ENCODE peak calls at places on chromosome 19, in five cellular contexts. One of them, this sample, is unnamed.

GRCh38 chr19:42375415-42376176 is 14.5 kb downstream of the CNFN start:
- DNase-seq in K562: no peak
- DNase-seq in gastrocnemius medialis: no peak
- DNase-seq in IMR-90: no peak
- DNase-seq in upper lobe of left lung: no peak
- DNase-seq in this sample: no peak

GRCh38 chr19:40687525-40688016 is 2.9 kb downstream of the NUMBL start:
- DNase-seq in K562: peak; percentile 67
- DNase-seq in gastrocnemius medialis: peak; percentile 49
- DNase-seq in IMR-90: peak; percentile 86
- DNase-seq in upper lobe of left lung: peak; percentile 48
- DNase-seq in this sample: no peak

GRCh38 chr19:53583181-53583580 is 45.2 kb downstream of the ZNF331 start:
- DNase-seq in K562: no peak
- DNase-seq in gastrocnemius medialis: no peak
- DNase-seq in IMR-90: no peak
- DNase-seq in upper lobe of left lung: no peak
- DNase-seq in this sample: no peak

GRCh38 chr19:45862271-45862563 is 730 bp downstream of the SYMPK start:
- DNase-seq in K562: no peak
- DNase-seq in gastrocnemius medialis: no peak
- DNase-seq in IMR-90: no peak
- DNase-seq in upper lobe of left lung: no peak
- DNase-seq in this sample: no peak

GRCh38 chr19:37551123-37551993 is 43.2 kb downstream of the ZNF571 start:
- DNase-seq in K562: peak; percentile 64
- DNase-seq in gastrocnemius medialis: no peak
- DNase-seq in IMR-90: peak; percentile 44
- DNase-seq in upper lobe of left lung: no peak
- DNase-seq in this sample: peak; percentile 57

GRCh38 chr19:31261651-31262331 is 87.4 kb downstream of the TSHZ3 start:
- DNase-seq in K562: no peak
- DNase-seq in gastrocnemius medialis: no peak
- DNase-seq in IMR-90: peak; percentile 38
- DNase-seq in upper lobe of left lung: no peak
- DNase-seq in this sample: no peak

GRCh38 chr19:30214651-30215051 is 157.5 kb upstream of the ZNF536 start:
- DNase-seq in K562: no peak
- DNase-seq in gastrocnemius medialis: no peak
- DNase-seq in IMR-90: no peak
- DNase-seq in upper lobe of left lung: no peak
- DNase-seq in this sample: no peak

GRCh38 chr19:36719687-36720556 is 32.5 kb downstream of the ZNF567 start:
- DNase-seq in K562: no peak
- DNase-seq in gastrocnemius medialis: no peak
- DNase-seq in IMR-90: no peak
- DNase-seq in upper lobe of left lung: no peak
- DNase-seq in this sample: no peak

GRCh38 chr19:5110546-5110945 is 141.6 kb downstream of the KDM4B start:
- DNase-seq in K562: no peak
- DNase-seq in gastrocnemius medialis: no peak
- DNase-seq in IMR-90: no peak
- DNase-seq in upper lobe of left lung: no peak
- DNase-seq in this sample: no peak

GRCh38 chr19:30105316-30105715 is 163.3 kb downstream of the URI1 start:
- DNase-seq in K562: no peak
- DNase-seq in gastrocnemius medialis: no peak
- DNase-seq in IMR-90: no peak
- DNase-seq in upper lobe of left lung: no peak
- DNase-seq in this sample: no peak

GRCh38 chr19:41413947-41414346 is 13.2 kb downstream of the B3GNT8 start:
- DNase-seq in K562: no peak
- DNase-seq in gastrocnemius medialis: no peak
- DNase-seq in IMR-90: no peak
- DNase-seq in upper lobe of left lung: peak; percentile 74
- DNase-seq in this sample: no peak

GRCh38 chr19:40445945-40446784 is 2.0 kb upstream of the SERTAD3 start:
- DNase-seq in K562: peak; percentile 59
- DNase-seq in gastrocnemius medialis: no peak
- DNase-seq in IMR-90: no peak
- DNase-seq in upper lobe of left lung: no peak
- DNase-seq in this sample: no peak

GRCh38 chr19:44955500-44956439 is 590 bp downstream of the CLPTM1 start:
- DNase-seq in K562: no peak
- DNase-seq in gastrocnemius medialis: no peak
- DNase-seq in IMR-90: no peak
- DNase-seq in upper lobe of left lung: no peak
- DNase-seq in this sample: no peak

GRCh38 chr19:16296713-16297112 is 27.9 kb upstream of the KLF2 start:
- DNase-seq in K562: no peak
- DNase-seq in gastrocnemius medialis: no peak
- DNase-seq in IMR-90: no peak
- DNase-seq in upper lobe of left lung: no peak
- DNase-seq in this sample: no peak

GRCh38 chr19:18558595-18558994 is 925 bp downstream of the KXD1 start:
- DNase-seq in K562: no peak
- DNase-seq in gastrocnemius medialis: no peak
- DNase-seq in IMR-90: no peak
- DNase-seq in upper lobe of left lung: no peak
- DNase-seq in this sample: no peak

GRCh38 chr19:2455481-2456300 is 1.1 kb downstream of the LMNB2 start:
- DNase-seq in K562: peak; percentile 74
- DNase-seq in gastrocnemius medialis: no peak
- DNase-seq in IMR-90: no peak
- DNase-seq in upper lobe of left lung: peak; percentile 45
- DNase-seq in this sample: peak; percentile 50

GRCh38 chr19:22332924-22333323 is 46.7 kb downstream of the ZNF729 start:
- DNase-seq in K562: no peak
- DNase-seq in gastrocnemius medialis: no peak
- DNase-seq in IMR-90: no peak
- DNase-seq in upper lobe of left lung: no peak
- DNase-seq in this sample: no peak

GRCh38 chr19:15863272-15863671 is 34.6 kb downstream of the CYP4F2 start:
- DNase-seq in K562: peak; percentile 53
- DNase-seq in gastrocnemius medialis: no peak
- DNase-seq in IMR-90: no peak
- DNase-seq in upper lobe of left lung: no peak
- DNase-seq in this sample: no peak

GRCh38 chr19:35911790-35912189 is 3.7 kb upstream of the TYROBP start:
- DNase-seq in K562: no peak
- DNase-seq in gastrocnemius medialis: no peak
- DNase-seq in IMR-90: peak; percentile 38
- DNase-seq in upper lobe of left lung: peak; percentile 76
- DNase-seq in this sample: peak; percentile 85

GRCh38 chr19:17351815-17352435 is 14.6 kb downstream of the GTPBP3 start:
- DNase-seq in K562: peak; percentile 27
- DNase-seq in gastrocnemius medialis: no peak
- DNase-seq in IMR-90: no peak
- DNase-seq in upper lobe of left lung: no peak
- DNase-seq in this sample: no peak

GRCh38 chr19:30395283-30395682 is 23.1 kb downstream of the ZNF536 start:
- DNase-seq in K562: no peak
- DNase-seq in gastrocnemius medialis: no peak
- DNase-seq in IMR-90: no peak
- DNase-seq in upper lobe of left lung: no peak
- DNase-seq in this sample: no peak

GRCh38 chr19:17405250-17406038 is at the start of gene BST2:
- DNase-seq in K562: peak; percentile 77
- DNase-seq in gastrocnemius medialis: peak; percentile 28
- DNase-seq in IMR-90: peak; percentile 37
- DNase-seq in upper lobe of left lung: peak; percentile 78
- DNase-seq in this sample: peak; percentile 77

GRCh38 chr19:21677696-21678418 is 89.5 kb downstream of the ZNF100 start:
- DNase-seq in K562: no peak
- DNase-seq in gastrocnemius medialis: no peak
- DNase-seq in IMR-90: no peak
- DNase-seq in upper lobe of left lung: no peak
- DNase-seq in this sample: no peak

GRCh38 chr19:39400997-39401548 is 5.6 kb upstream of the ZFP36 start:
- DNase-seq in K562: no peak
- DNase-seq in gastrocnemius medialis: no peak
- DNase-seq in IMR-90: no peak
- DNase-seq in upper lobe of left lung: no peak
- DNase-seq in this sample: no peak

GRCh38 chr19:54207908-54208783 is 7.5 kb downstream of the RPS9 start:
- DNase-seq in K562: peak; percentile 44
- DNase-seq in gastrocnemius medialis: peak; percentile 48
- DNase-seq in IMR-90: peak; percentile 78
- DNase-seq in upper lobe of left lung: peak; percentile 97
- DNase-seq in this sample: peak; percentile 62

GRCh38 chr19:3882041-3882384 is 1.5 kb downstream of the ATCAY start:
- DNase-seq in K562: no peak
- DNase-seq in gastrocnemius medialis: no peak
- DNase-seq in IMR-90: no peak
- DNase-seq in upper lobe of left lung: no peak
- DNase-seq in this sample: no peak

GRCh38 chr19:3879656-3880055 is 829 bp upstream of the ATCAY start:
- DNase-seq in K562: no peak
- DNase-seq in gastrocnemius medialis: no peak
- DNase-seq in IMR-90: no peak
- DNase-seq in upper lobe of left lung: no peak
- DNase-seq in this sample: no peak

GRCh38 chr19:3880471-3881271 is at the start of gene ATCAY:
- DNase-seq in K562: no peak
- DNase-seq in gastrocnemius medialis: no peak
- DNase-seq in IMR-90: no peak
- DNase-seq in upper lobe of left lung: no peak
- DNase-seq in this sample: no peak

DNA sequence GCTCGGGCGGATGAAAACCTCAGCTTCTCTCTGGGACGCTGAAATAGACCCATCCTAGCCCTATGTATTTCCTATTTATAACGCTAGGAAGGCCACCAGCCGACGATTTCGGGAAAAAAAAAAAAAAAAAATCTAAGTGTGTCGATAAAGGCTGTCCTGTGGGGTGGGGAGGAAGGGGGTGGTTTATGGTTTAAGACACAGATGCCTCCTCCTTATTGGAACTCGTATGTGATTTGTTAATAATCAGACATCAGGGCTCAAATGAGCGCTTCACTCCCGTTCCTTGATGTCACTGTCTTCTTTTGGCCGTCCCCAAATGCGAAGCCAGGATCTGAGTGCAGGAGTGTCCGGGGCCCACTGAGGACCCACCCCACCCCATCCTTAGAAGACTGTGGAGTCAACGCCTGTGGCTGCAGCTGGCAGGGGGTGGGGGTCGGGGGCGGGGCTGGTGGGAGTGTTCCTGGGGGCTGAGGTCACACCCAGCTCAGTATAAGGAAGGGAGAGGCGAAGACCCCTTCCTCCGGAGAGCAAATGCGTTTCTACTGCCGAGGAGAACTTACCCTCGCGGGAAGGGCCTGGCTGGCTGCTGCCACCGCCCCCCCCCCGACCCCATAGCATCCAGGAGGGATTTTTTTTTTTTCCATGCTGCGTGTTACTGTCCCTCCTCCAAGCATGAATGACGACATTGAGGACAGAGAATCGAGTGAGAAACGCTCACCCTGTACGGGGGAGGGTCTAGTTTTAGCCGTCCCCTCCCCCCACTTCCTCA is 971 bp downstream of the ATCAY start:
- DNase-seq in K562: no peak
- DNase-seq in gastrocnemius medialis: no peak
- DNase-seq in IMR-90: no peak
- DNase-seq in upper lobe of left lung: no peak
- DNase-seq in this sample: no peak
- H3K27ac ChIP-seq in K562: no peak overlapping the region
- H3K27ac ChIP-seq in gastrocnemius medialis: no peak overlapping the region
- H3K27ac ChIP-seq in IMR-90: no peak overlapping the region
- H3K27ac ChIP-seq in upper lobe of left lung: no peak overlapping the region
- H3K27ac ChIP-seq in this sample: no peak overlapping the region

GRCh38 chr19:10291554-10292205 is 1.9 kb downstream of the ICAM5 start:
- DNase-seq in K562: peak; percentile 13
- DNase-seq in gastrocnemius medialis: no peak
- DNase-seq in IMR-90: peak; percentile 10
- DNase-seq in upper lobe of left lung: no peak
- DNase-seq in this sample: no peak
- H3K4me1 ChIP-seq in K562: peaks cover 90% of the 10 kb centered on the region
- H3K4me1 ChIP-seq in gastrocnemius medialis: peaks cover 49% of the 10 kb centered on the region
- H3K4me1 ChIP-seq in IMR-90: peaks cover 21% of the 10 kb centered on the region
- H3K4me1 ChIP-seq in upper lobe of left lung: peaks cover 94% of the 10 kb centered on the region
- H3K4me1 ChIP-seq in this sample: peaks cover 49% of the 10 kb centered on the region

GRCh38 chr19:56314584-56315075 is at the start of gene ZSCAN5A:
- DNase-seq in K562: peak; percentile 99
- DNase-seq in gastrocnemius medialis: peak; percentile 95
- DNase-seq in IMR-90: peak; percentile 91
- DNase-seq in upper lobe of left lung: peak; percentile 96
- DNase-seq in this sample: peak; percentile 100

GRCh38 chr19:56314018-56314583 is 538 bp downstream of the ZSCAN5A start:
- DNase-seq in K562: no peak
- DNase-seq in gastrocnemius medialis: no peak
- DNase-seq in IMR-90: peak; percentile 22
- DNase-seq in upper lobe of left lung: no peak
- DNase-seq in this sample: no peak

GRCh38 chr19:56316728-56317127 is 2.1 kb upstream of the ZSCAN5A start:
- DNase-seq in K562: no peak
- DNase-seq in gastrocnemius medialis: no peak
- DNase-seq in IMR-90: no peak
- DNase-seq in upper lobe of left lung: no peak
- DNase-seq in this sample: no peak

GRCh38 chr19:56312787-56313343 is 1.8 kb downstream of the ZSCAN5A start:
- DNase-seq in K562: no peak
- DNase-seq in gastrocnemius medialis: no peak
- DNase-seq in IMR-90: no peak
- DNase-seq in upper lobe of left lung: no peak
- DNase-seq in this sample: no peak

GRCh38 chr19:56315076-56315828 is 613 bp upstream of the ZSCAN5A start:
- DNase-seq in K562: peak; percentile 93
- DNase-seq in gastrocnemius medialis: peak; percentile 94
- DNase-seq in IMR-90: peak; percentile 98
- DNase-seq in upper lobe of left lung: peak; percentile 94
- DNase-seq in this sample: peak; percentile 96
- TF ChIP-seq POLR2A in K562: no peak
- TF ChIP-seq POLR2A in gastrocnemius medialis: no peak
- TF ChIP-seq POLR2A in IMR-90: no peak
- TF ChIP-seq POLR2A in upper lobe of left lung: no peak
- TF ChIP-seq POLR2A in this sample: peak; percentile 30

DNA sequence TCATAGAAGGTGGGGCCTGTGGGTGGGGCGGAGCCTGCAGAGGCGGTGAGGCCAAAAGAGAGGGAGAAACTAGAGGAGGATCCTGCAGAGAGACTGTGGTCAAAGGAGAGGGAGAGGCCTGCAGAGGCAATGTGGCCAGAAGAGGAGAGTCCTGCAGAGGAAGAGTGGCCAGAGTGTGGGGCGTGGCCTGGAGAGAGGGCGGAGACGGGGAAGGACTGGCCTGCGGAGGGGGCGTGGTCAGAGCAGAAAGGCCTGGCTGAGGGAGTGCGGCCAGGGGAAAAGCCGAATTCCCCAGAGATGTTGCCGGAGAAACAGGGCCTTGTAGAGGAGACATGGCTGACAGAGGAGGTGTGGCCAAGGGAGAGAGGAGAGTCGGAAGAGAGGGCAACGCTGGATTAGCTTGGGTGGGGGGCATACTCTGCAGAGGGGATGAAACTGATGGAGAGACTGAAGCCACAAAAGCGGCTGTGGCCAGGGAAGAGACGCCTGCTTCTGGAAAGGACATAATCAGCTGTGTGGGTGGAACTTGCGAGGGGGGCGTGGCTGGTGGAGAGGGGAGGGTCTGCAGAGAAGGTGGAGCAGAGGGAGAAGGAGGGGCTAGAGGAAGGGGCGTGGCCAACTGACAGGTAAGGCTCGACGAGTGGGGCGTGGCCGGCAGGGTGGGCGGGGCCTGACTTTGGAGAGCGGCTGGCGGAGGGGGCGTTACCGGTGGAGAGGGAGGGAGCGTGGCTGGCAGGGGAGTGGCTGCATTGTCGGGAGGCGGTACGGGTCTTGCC is 2.5 kb downstream of the PRR36 start:
- DNase-seq in K562: peak; percentile 75
- DNase-seq in gastrocnemius medialis: no peak
- DNase-seq in IMR-90: peak; percentile 85
- DNase-seq in upper lobe of left lung: peak; percentile 97
- DNase-seq in this sample: peak; percentile 83
- H3K27ac ChIP-seq in K562: peak overlapping the region; percentile 81
- H3K27ac ChIP-seq in gastrocnemius medialis: no peak overlapping the region
- H3K27ac ChIP-seq in IMR-90: peak overlapping the region; percentile 38
- H3K27ac ChIP-seq in upper lobe of left lung: peak overlapping the region; percentile 67
- H3K27ac ChIP-seq in this sample: no peak overlapping the region